ENCODE peak calls at places on chromosomes 1 and 21, in six cellular contexts. C, E, V, X, H and B are unnamed samples.

GRCh38 chr21:44425895-44426662 is 29.2 kb upstream of the LRRC3 start:
- DNase-seq in X (no peak), V (no peak), H (no peak), E (no peak), C (no peak), B (no peak)

GRCh38 chr1:33445108-33445507 is 14.2 kb upstream of the PHC2 start:
- DNase-seq in E (no peak), V (no peak), C (no peak), H (no peak), X (no peak), B (no peak)

GRCh38 chr1:71882241-71883036 is 399.9 kb downstream of the NEGR1 start:
- DNase-seq in E (no peak), V (no peak), H (peak; percentile 10), X (peak; percentile 27), C (no peak), B (no peak)

GRCh38 chr1:67535474-67535873 is 105.3 kb upstream of the SERBP1 start:
- DNase-seq in X (peak; percentile 92), V (peak; percentile 79), H (peak; percentile 87), C (no peak), E (peak; percentile 82), B (peak; percentile 74)

GRCh38 chr1:108897865-108898720 is 21.3 kb downstream of the GPSM2 start:
- DNase-seq in H (peak; percentile 80), V (no peak), C (peak; percentile 59), X (peak; percentile 66), E (peak; percentile 64), B (no peak)

GRCh38 chr1:43546388-43547100 is 15.9 kb downstream of the PTPRF start:
- DNase-seq in V (no peak), H (no peak), E (no peak), X (no peak), C (no peak), B (no peak)

GRCh38 chr21:45147473-45148315 is 73.3 kb downstream of the ADARB1 start:
- DNase-seq in E (no peak), C (no peak), X (no peak), V (peak; percentile 13), H (no peak), B (no peak)

GRCh38 chr1:8705104-8705503 is 112.3 kb downstream of the RERE start:
- DNase-seq in C (no peak), V (no peak), E (no peak), X (no peak), H (peak; percentile 46), B (no peak)

GRCh38 chr1:168392958-168393357 is 112.3 kb downstream of the TBX19 start:
- DNase-seq in V (no peak), C (no peak), H (peak; percentile 23), E (no peak), X (no peak), B (no peak)

GRCh38 chr21:31530918-31531705 is 128.4 kb upstream of the SOD1 start:
- DNase-seq in C (no peak), E (no peak), H (peak; percentile 57), X (no peak), V (no peak), B (peak; percentile 26)

GRCh38 chr1:220876511-220877347 is 2.5 kb upstream of the HLX start:
- DNase-seq in H (no peak), C (no peak), X (peak; percentile 97), V (no peak), E (peak; percentile 32), B (no peak)

GRCh38 chr1:222995230-222995580 is 147.8 kb downstream of the TLR5 start:
- DNase-seq in H (no peak), X (peak; percentile 63), C (no peak), V (no peak), E (no peak), B (no peak)

GRCh38 chr1:41318135-41318534 is 43.1 kb upstream of the FOXO6 start:
- DNase-seq in E (no peak), X (no peak), V (no peak), H (no peak), C (no peak), B (no peak)

GRCh38 chr1:183817576-183818288 is 12.8 kb downstream of the RGL1 start:
- DNase-seq in X (peak; percentile 63), V (no peak), C (no peak), H (peak; percentile 7), E (no peak), B (no peak)

GRCh38 chr21:29360799-29361765 is 62.4 kb downstream of the BACH1 start:
- DNase-seq in E (no peak), C (peak; percentile 44), H (peak; percentile 43), V (no peak), X (no peak), B (no peak)

GRCh38 chr1:99503276-99503747 is 142.6 kb upstream of the PALMD start:
- DNase-seq in H (no peak), C (no peak), X (no peak), E (peak; percentile 67), V (no peak), B (no peak)

GRCh38 chr1:175591083-175591743 is 152.2 kb downstream of the TNR start:
- DNase-seq in E (no peak), H (no peak), V (no peak), C (no peak), X (peak; percentile 7), B (no peak)

GRCh38 chr1:9375912-9376311 is 83.2 kb downstream of the SPSB1 start:
- DNase-seq in C (no peak), X (no peak), H (no peak), E (peak; percentile 57), V (no peak), B (no peak)

DNA sequence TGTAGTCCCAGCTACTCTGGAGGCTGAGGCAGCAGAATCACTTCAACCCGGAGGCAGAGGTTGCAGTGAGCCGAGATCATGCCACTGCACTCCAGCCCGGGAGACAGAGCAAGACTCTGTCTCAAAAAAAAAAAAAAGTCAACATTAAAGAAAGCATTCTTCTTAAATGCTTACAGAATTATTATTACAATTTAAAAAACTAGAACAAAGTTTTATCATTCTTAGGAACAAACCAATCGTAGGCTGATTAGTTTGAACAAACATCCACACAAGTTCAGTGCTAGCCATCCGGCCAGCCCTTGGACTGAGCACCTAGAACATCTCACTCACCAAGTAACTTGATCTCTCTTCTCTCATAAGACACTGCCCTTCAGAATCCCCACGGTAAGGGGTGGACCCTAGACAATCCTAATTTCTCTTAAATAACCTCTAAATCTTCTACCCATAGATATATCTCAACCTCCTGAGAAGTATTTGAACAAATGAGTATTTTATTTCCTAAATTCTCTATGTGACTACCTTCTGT is 16.0 kb downstream of the JAK1 start:
- DNase-seq in X (no peak), C (no peak), H (no peak), V (no peak), E (no peak), B (no peak)
- H3K27ac ChIP-seq in X (no peak overlapping the region), C (no peak overlapping the region), H (no peak overlapping the region), V (no peak overlapping the region), E (no peak overlapping the region), B (no peak overlapping the region)

GRCh38 chr21:42660118-42660470 is 6.7 kb downstream of the PDE9A start:
- DNase-seq in V (no peak), X (no peak), E (no peak), H (no peak), C (no peak), B (no peak)

GRCh38 chr21:42658320-42659105 is 5.1 kb downstream of the PDE9A start:
- DNase-seq in X (no peak), E (no peak), H (no peak), C (no peak), V (no peak), B (no peak)

GRCh38 chr21:42661688-42662429 is 8.4 kb downstream of the PDE9A start:
- DNase-seq in C (no peak), V (no peak), H (no peak), X (no peak), E (no peak), B (no peak)

GRCh38 chr21:42657676-42658319 is 4.4 kb downstream of the PDE9A start:
- DNase-seq in C (no peak), X (no peak), V (no peak), H (no peak), E (no peak), B (no peak)

GRCh38 chr21:42659416-42660117 is 6.1 kb downstream of the PDE9A start:
- DNase-seq in C (no peak), H (no peak), E (no peak), V (no peak), X (no peak), B (no peak)
- H3K4me3 ChIP-seq in C (no peak overlapping the region), H (no peak overlapping the region), E (no peak overlapping the region), V (no peak overlapping the region), X (no peak overlapping the region), B (no peak overlapping the region)

GRCh38 chr1:58902830-58903229 is 119.0 kb upstream of the JUN start:
- DNase-seq in C (no peak), E (no peak), H (no peak), X (no peak), V (no peak), B (no peak)

GRCh38 chr1:58898739-58899580 is 115.1 kb upstream of the JUN start:
- DNase-seq in H (no peak), C (no peak), V (no peak), X (peak; percentile 98), E (no peak), B (no peak)

GRCh38 chr1:58901008-58901407 is 117.2 kb upstream of the JUN start:
- DNase-seq in E (no peak), H (peak; percentile 61), X (no peak), V (no peak), C (no peak), B (no peak)

GRCh38 chr1:58899581-58900271 is 115.9 kb upstream of the JUN start:
- DNase-seq in H (no peak), E (no peak), C (no peak), V (no peak), X (no peak), B (no peak)

DNA sequence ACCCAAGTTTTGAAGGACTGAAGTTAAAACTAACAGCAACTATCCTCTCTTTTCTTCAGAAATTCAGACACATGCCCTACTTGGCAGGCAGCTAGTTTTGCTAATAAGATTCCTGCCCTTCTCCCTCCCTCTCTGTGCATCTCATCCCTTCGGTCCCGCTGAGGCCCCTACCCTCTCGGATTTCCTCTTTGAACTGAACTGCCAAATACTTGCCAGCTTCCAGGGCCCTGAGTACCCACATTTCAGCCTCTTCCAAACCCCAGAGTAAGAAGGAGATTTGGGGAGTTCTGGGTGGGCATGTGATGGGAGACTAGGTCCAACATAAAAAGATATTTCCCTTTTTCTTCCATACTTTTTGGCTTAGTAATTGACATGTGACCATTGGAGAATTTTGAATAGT is 116.6 kb upstream of the JUN start:
- DNase-seq in C (no peak), X (no peak), H (no peak), E (no peak), V (no peak), B (no peak)
- H3K27ac ChIP-seq in C (no peak overlapping the region), X (no peak overlapping the region), H (no peak overlapping the region), E (no peak overlapping the region), V (no peak overlapping the region), B (no peak overlapping the region)

GRCh38 chr1:91608876-91609275 is 108.2 kb downstream of the CDC7 start:
- DNase-seq in H (peak; percentile 78), X (no peak), C (no peak), E (peak; percentile 55), V (no peak), B (no peak)
- H3K4me3 ChIP-seq in H (no peak overlapping the region), X (no peak overlapping the region), C (no peak overlapping the region), E (no peak overlapping the region), V (no peak overlapping the region), B (no peak overlapping the region)

DNA sequence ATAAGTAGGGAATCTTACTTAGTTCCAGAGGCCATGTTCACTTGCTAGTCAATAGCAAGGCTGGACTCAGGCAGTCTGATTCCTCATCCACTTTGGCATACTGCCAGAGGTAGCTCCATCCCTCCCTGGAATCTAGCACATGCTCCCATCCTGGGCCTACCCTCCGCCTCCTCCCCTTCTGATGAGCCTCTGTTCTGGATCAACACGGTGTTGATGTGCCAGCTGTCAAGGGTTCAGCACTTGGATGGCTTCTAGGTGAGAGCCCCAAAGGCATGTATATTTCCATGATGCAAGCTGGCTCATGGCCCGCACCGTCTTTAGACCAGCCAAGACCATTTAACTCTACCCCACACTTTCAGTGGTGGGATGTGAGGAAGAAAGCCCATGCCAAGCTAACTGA is 36.4 kb downstream of the ZMYND12 start:
- DNase-seq in X (no peak), C (no peak), H (no peak), E (peak; percentile 15), V (no peak), B (peak; percentile 39)
- H3K27ac ChIP-seq in X (no peak overlapping the region), C (no peak overlapping the region), H (no peak overlapping the region), E (no peak overlapping the region), V (peak overlapping the region; percentile 67), B (no peak overlapping the region)